ENCODE peak calls at places on chromosome 20, in nine cellular contexts. G is hepatocyte, S is RWPE2, X is astrocyte, P is thoracic aorta, W is H1, Y is lung, M is Panc1, B is ovary. D is an unnamed sample. For H3K4me1, the result is how much of the 10 kb centered on the place peaks cover.

GRCh38 chr20:23200914-23201313 is 114.8 kb upstream of the CD93 start:
- DNase-seq in G (peak), S (no peak), X (peak), P (no peak), W (peak), Y (peak), M (peak), B (no peak), D (peak)

GRCh38 chr20:59004493-59004762 is 2.6 kb downstream of the CTSZ start:
- DNase-seq in G (no peak), S (peak), X (no peak), P (no peak), W (no peak), Y (no peak), M (no peak), B (no peak), D (peak)

GRCh38 chr20:41091926-41092325 is 45.4 kb upstream of the PLCG1 start:
- DNase-seq in G (no peak), S (no peak), X (no peak), P (no peak), W (no peak), Y (no peak), M (no peak), B (no peak), D (no peak)

GRCh38 chr20:57727863-57728262 is 18.0 kb upstream of the PMEPA1 start:
- DNase-seq in G (no peak), S (no peak), X (no peak), P (no peak), W (no peak), Y (no peak), M (no peak), B (no peak), D (no peak)

GRCh38 chr20:63750807-63751470 is 11.4 kb downstream of the SLC2A4RG start:
- DNase-seq in G (no peak), S (peak), X (no peak), P (no peak), W (no peak), Y (no peak), M (no peak), B (no peak), D (no peak)

GRCh38 chr20:8481636-8482035 is 349.6 kb downstream of the PLCB1 start:
- DNase-seq in G (no peak), S (no peak), X (no peak), P (no peak), W (no peak), Y (no peak), M (no peak), B (no peak), D (no peak)

GRCh38 chr20:56995635-56996075 is 270.8 kb downstream of the BMP7 start:
- DNase-seq in G (peak), S (peak), X (no peak), P (no peak), W (peak), Y (no peak), M (no peak), B (no peak), D (no peak)

GRCh38 chr20:21100590-21101452 is 5.3 kb downstream of the LINC00237 start:
- DNase-seq in G (no peak), S (no peak), X (no peak), P (no peak), W (peak), Y (no peak), M (no peak), B (no peak), D (no peak)

GRCh38 chr20:54510546-54511129 is 35.2 kb downstream of the DOK5 start:
- DNase-seq in G (no peak), S (no peak), X (peak), P (no peak), W (peak), Y (no peak), M (no peak), B (no peak), D (peak)

GRCh38 chr20:41395669-41396664 is 29.3 kb upstream of the EMILIN3 start:
- DNase-seq in G (no peak), S (peak), X (no peak), P (no peak), W (no peak), Y (no peak), M (no peak), B (peak), D (no peak)

GRCh38 chr20:51542033-51542893 is at the start of gene NFATC2:
- DNase-seq in G (peak), S (no peak), X (no peak), P (no peak), W (peak), Y (peak), M (no peak), B (no peak), D (peak)

GRCh38 chr20:63697868-63698545 is 1.6 kb downstream of the TNFRSF6B start:
- DNase-seq in G (no peak), S (peak), X (no peak), P (no peak), W (peak), Y (no peak), M (no peak), B (no peak), D (no peak)

GRCh38 chr20:19783966-19784401 is 25.9 kb downstream of the RIN2 start:
- DNase-seq in G (no peak), S (peak), X (peak), P (no peak), W (no peak), Y (no peak), M (no peak), B (no peak), D (peak)

GRCh38 chr20:47532002-47532401 is 30.3 kb downstream of the NCOA3 start:
- DNase-seq in G (no peak), S (no peak), X (no peak), P (no peak), W (no peak), Y (no peak), M (no peak), B (no peak), D (no peak)
- H3K4me1 ChIP-seq in G (under half), S (under half), X (under half), P (under half), W (under half), Y (under half), M (under half), B (under half), D (under half)

DNA sequence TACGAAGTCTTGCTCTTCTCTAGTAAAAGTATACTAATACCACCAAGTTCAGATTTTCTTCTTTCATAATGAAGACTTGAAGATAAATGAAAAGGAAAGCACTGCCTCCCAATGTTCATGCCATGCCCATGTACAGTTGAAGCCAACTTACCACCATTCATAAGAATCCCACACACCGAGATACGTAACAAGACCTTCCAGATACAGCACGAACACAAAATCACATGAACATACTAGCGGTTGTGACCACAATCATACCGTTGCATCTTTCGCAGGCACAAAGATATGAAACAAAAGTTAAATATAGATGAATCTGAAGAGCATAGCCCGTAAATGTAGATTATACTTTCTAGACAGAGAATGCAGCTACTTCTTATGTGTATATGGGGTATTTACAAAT is 412.5 kb downstream of the CBLN4 start:
- DNase-seq in G (no peak), S (no peak), X (no peak), P (no peak), W (no peak), Y (no peak), M (no peak), B (no peak), D (no peak)
- TF ChIP-seq CTCF in G (no peak), S (peak), X (no peak), P (no peak), W (no peak), Y (no peak), M (no peak), B (no peak), D (no peak)

GRCh38 chr20:38157635-38158495 is 7.2 kb downstream of the TGM2 start:
- DNase-seq in G (no peak), S (no peak), X (no peak), P (no peak), W (no peak), Y (no peak), M (no peak), B (no peak), D (no peak)

GRCh38 chr20:38156888-38157634 is 8.0 kb downstream of the TGM2 start:
- DNase-seq in G (no peak), S (no peak), X (no peak), P (peak), W (no peak), Y (no peak), M (no peak), B (no peak), D (peak)

GRCh38 chr20:38159539-38159938 is 5.5 kb downstream of the TGM2 start:
- DNase-seq in G (no peak), S (no peak), X (no peak), P (no peak), W (no peak), Y (no peak), M (no peak), B (no peak), D (no peak)

GRCh38 chr20:38159949-38160756 is 4.9 kb downstream of the TGM2 start:
- DNase-seq in G (no peak), S (no peak), X (no peak), P (no peak), W (no peak), Y (no peak), M (no peak), B (no peak), D (no peak)

DNA sequence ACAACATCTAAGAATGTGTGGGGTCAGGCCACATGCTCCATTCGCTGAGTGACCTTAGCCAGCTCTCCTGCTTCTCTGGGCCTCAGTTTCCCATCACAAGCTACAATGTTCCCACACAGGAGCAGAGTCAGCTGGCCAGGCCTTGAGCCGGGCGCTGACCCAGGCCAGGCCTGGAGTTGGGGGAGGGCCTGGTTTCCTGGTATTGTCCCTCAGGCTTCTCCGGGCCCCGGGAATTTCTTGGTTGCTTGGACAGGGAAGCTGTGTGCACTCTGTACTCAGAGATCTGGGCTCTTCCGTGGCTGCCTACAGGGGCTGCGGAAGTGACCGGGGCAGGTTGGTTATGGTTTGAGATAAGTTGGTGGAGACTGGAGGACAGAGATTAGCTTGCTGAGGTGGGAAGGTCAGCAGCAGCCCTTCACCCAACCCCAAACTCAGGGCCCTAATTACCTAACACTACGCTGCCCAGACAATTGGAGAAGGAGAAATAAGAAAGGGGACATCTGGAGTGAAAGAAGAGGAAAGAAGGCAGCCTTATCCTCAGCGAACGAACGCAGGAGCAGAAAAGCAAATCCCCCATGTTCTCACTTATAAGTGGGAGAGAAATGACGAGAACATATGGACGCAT is 6.3 kb downstream of the TGM2 start:
- DNase-seq in G (peak), S (no peak), X (no peak), P (no peak), W (no peak), Y (no peak), M (no peak), B (no peak), D (peak)
- H3K27ac ChIP-seq in G (peak), S (peak), X (no peak), P (peak), W (no peak), Y (peak), M (no peak), B (no peak), D (peak)

DNA sequence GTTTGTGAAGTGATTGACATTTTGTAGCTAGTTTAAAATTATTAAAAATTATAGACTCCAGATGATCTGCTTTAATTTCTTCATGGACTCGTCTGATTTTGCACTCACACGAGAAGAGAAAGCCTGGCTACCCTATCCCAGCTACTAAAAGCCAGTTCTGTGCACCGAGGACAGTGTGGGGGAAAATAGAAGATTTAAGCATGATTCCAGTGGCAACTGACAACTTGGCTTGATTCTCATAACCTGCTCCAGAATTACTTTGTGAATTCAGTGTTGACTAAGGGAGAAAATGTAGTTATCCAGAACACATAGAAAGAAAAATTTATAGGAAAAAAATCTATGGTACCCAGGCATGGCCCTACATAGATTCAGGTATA is 88.7 kb downstream of the SNAP25 start:
- DNase-seq in G (no peak), S (no peak), X (peak), P (no peak), W (no peak), Y (no peak), M (no peak), B (no peak), D (no peak)
- H3K4me1 ChIP-seq in G (under half), S (under half), X (under half), P (under half), W (under half), Y (under half), M (under half), B (under half), D (under half)